ENCODE peak calls at places on chromosomes 1 and 21, in five cellular contexts. One of them, this sample, is unnamed.

GRCh38 chr1:24541711-24542346 is 14.1 kb upstream of the NCMAP start:
- DNase-seq in K562: no peak
- DNase-seq in HepG2: peak; percentile 25
- DNase-seq in A549: no peak
- DNase-seq in H1: peak; percentile 76
- DNase-seq in this sample: no peak

GRCh38 chr1:99465176-99465900 is 180.6 kb upstream of the PALMD start:
- DNase-seq in K562: no peak
- DNase-seq in HepG2: no peak
- DNase-seq in A549: no peak
- DNase-seq in H1: no peak
- DNase-seq in this sample: peak; percentile 90

GRCh38 chr21:28916150-28916893 is 76.4 kb downstream of the LTN1 start:
- DNase-seq in K562: no peak
- DNase-seq in HepG2: no peak
- DNase-seq in A549: no peak
- DNase-seq in H1: no peak
- DNase-seq in this sample: no peak

GRCh38 chr1:26733982-26734381 is 38.2 kb downstream of the ARID1A start:
- DNase-seq in K562: no peak
- DNase-seq in HepG2: no peak
- DNase-seq in A549: no peak
- DNase-seq in H1: no peak
- DNase-seq in this sample: peak; percentile 72

GRCh38 chr1:152182431-152182830 is 23.4 kb upstream of the RPTN start:
- DNase-seq in K562: no peak
- DNase-seq in HepG2: no peak
- DNase-seq in A549: no peak
- DNase-seq in H1: no peak
- DNase-seq in this sample: no peak

GRCh38 chr21:40901690-40902089 is 54.7 kb upstream of the DSCAM start:
- DNase-seq in K562: no peak
- DNase-seq in HepG2: no peak
- DNase-seq in A549: no peak
- DNase-seq in H1: no peak
- DNase-seq in this sample: no peak

GRCh38 chr1:119787776-119788175 is 19.1 kb upstream of the HMGCS2 start:
- DNase-seq in K562: no peak
- DNase-seq in HepG2: no peak
- DNase-seq in A549: no peak
- DNase-seq in H1: peak; percentile 3
- DNase-seq in this sample: peak; percentile 63

GRCh38 chr1:151811181-151811580 is 6.0 kb upstream of the LINGO4 start:
- DNase-seq in K562: no peak
- DNase-seq in HepG2: no peak
- DNase-seq in A549: no peak
- DNase-seq in H1: no peak
- DNase-seq in this sample: peak; percentile 2

GRCh38 chr1:230568008-230568407 is 74.3 kb upstream of the COG2 start:
- DNase-seq in K562: peak; percentile 19
- DNase-seq in HepG2: peak; percentile 24
- DNase-seq in A549: peak; percentile 14
- DNase-seq in H1: peak; percentile 46
- DNase-seq in this sample: peak; percentile 52

GRCh38 chr1:180916012-180916770 is 3.5 kb downstream of the KIAA1614 start:
- DNase-seq in K562: no peak
- DNase-seq in HepG2: no peak
- DNase-seq in A549: no peak
- DNase-seq in H1: no peak
- DNase-seq in this sample: no peak

GRCh38 chr1:226656601-226657277 is 82.3 kb downstream of the ITPKB start:
- DNase-seq in K562: no peak
- DNase-seq in HepG2: no peak
- DNase-seq in A549: no peak
- DNase-seq in H1: no peak
- DNase-seq in this sample: peak; percentile 92

GRCh38 chr1:226659136-226659535 is 79.9 kb downstream of the ITPKB start:
- DNase-seq in K562: no peak
- DNase-seq in HepG2: no peak
- DNase-seq in A549: no peak
- DNase-seq in H1: no peak
- DNase-seq in this sample: no peak

GRCh38 chr1:226658538-226659125 is 80.5 kb downstream of the ITPKB start:
- DNase-seq in K562: no peak
- DNase-seq in HepG2: no peak
- DNase-seq in A549: no peak
- DNase-seq in H1: no peak
- DNase-seq in this sample: no peak

GRCh38 chr1:226659641-226660040 is 79.4 kb downstream of the ITPKB start:
- DNase-seq in K562: no peak
- DNase-seq in HepG2: no peak
- DNase-seq in A549: no peak
- DNase-seq in H1: no peak
- DNase-seq in this sample: no peak

GRCh38 chr1:226657788-226658537 is 81.1 kb downstream of the ITPKB start:
- DNase-seq in K562: no peak
- DNase-seq in HepG2: no peak
- DNase-seq in A549: no peak
- DNase-seq in H1: no peak
- DNase-seq in this sample: no peak
- TF ChIP-seq RFX5 in K562: no peak
- TF ChIP-seq RFX5 in HepG2: no peak
- TF ChIP-seq RFX5 in A549: no peak
- TF ChIP-seq RFX5 in H1: no peak
- TF ChIP-seq RFX5 in this sample: no peak

GRCh38 chr1:87684786-87685185 is 356.1 kb downstream of the LMO4 start:
- DNase-seq in K562: no peak
- DNase-seq in HepG2: no peak
- DNase-seq in A549: no peak
- DNase-seq in H1: no peak
- DNase-seq in this sample: peak; percentile 72

GRCh38 chr1:87686671-87687070 is 358.0 kb downstream of the LMO4 start:
- DNase-seq in K562: no peak
- DNase-seq in HepG2: no peak
- DNase-seq in A549: no peak
- DNase-seq in H1: no peak
- DNase-seq in this sample: no peak

GRCh38 chr1:87684194-87684593 is 355.5 kb downstream of the LMO4 start:
- DNase-seq in K562: no peak
- DNase-seq in HepG2: no peak
- DNase-seq in A549: no peak
- DNase-seq in H1: peak; percentile 51
- DNase-seq in this sample: peak; percentile 57

GRCh38 chr1:87686137-87686490 is 357.4 kb downstream of the LMO4 start:
- DNase-seq in K562: no peak
- DNase-seq in HepG2: no peak
- DNase-seq in A549: no peak
- DNase-seq in H1: no peak
- DNase-seq in this sample: no peak

DNA sequence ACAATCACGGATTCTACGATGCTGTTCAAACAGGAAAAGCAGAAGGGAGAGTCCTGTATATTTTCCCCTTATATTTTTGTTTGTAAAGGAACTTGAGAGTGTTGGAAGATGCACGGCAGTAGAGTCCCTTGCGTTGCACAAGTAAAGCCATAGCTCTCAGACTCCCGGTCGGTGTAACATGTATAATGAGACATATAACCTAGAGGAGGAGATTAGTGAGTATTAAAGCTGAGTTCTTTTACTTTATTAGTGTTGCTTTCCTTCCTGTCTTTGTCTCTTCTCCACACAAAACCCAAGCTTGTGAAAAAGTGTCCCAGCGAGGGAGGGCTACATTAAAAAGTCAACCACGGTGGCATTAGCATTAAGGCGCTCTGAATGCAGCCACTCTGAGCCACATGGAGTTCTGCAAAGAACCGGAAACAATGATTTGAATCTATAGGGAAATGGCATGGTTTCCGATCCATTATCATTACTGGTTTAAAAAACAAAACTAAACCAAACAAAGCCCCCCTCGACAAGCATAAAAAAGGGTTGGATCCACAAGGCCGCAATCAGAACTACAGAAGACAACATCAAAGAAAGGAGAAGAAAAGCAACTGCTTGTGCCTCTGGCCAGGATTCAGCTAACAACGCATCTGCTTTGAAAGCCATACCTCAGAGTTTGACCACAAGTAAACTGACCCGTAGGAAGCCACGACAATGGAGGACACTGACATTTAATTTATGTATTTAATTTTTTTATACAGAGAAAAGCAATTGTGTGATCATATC is 356.9 kb downstream of the LMO4 start:
- DNase-seq in K562: no peak
- DNase-seq in HepG2: no peak
- DNase-seq in A549: no peak
- DNase-seq in H1: no peak
- DNase-seq in this sample: peak; percentile 40
- TF ChIP-seq RFX5 in K562: no peak
- TF ChIP-seq RFX5 in HepG2: no peak
- TF ChIP-seq RFX5 in A549: no peak
- TF ChIP-seq RFX5 in H1: no peak
- TF ChIP-seq RFX5 in this sample: no peak

DNA sequence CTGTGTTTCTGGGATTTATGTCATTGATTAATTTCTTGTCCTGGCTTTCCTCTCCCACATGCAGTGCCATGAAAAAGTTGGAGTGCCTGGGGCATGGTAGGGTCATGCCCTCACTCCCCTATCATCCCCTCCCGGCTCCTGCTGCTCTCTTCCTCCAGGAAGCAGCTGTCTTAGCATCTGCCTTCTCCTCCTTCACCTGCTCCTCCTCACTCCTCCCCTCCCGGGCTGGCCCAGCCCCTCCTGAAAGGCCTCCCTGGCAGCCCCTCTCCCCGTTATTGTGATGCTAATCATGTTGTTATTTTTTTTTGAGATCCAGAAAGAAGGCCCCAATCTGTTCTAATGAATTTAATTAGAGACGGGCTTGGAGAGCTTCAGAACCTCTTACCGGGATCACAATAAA is 36.3 kb upstream of the NFASC start:
- DNase-seq in K562: no peak
- DNase-seq in HepG2: no peak
- DNase-seq in A549: no peak
- DNase-seq in H1: no peak
- DNase-seq in this sample: no peak
- TF ChIP-seq RFX5 in K562: no peak
- TF ChIP-seq RFX5 in HepG2: no peak
- TF ChIP-seq RFX5 in A549: no peak
- TF ChIP-seq RFX5 in H1: no peak
- TF ChIP-seq RFX5 in this sample: no peak

GRCh38 chr1:31714442-31715096 is 10.8 kb upstream of the COL16A1 start:
- DNase-seq in K562: peak; percentile 58
- DNase-seq in HepG2: peak; percentile 39
- DNase-seq in A549: peak; percentile 55
- DNase-seq in H1: peak; percentile 82
- DNase-seq in this sample: peak; percentile 49

GRCh38 chr1:31717341-31717740 is 13.5 kb upstream of the COL16A1 start:
- DNase-seq in K562: peak; percentile 49
- DNase-seq in HepG2: no peak
- DNase-seq in A549: no peak
- DNase-seq in H1: no peak
- DNase-seq in this sample: peak; percentile 37

GRCh38 chr1:31715873-31716220 is 12.0 kb upstream of the COL16A1 start:
- DNase-seq in K562: no peak
- DNase-seq in HepG2: no peak
- DNase-seq in A549: no peak
- DNase-seq in H1: no peak
- DNase-seq in this sample: no peak

GRCh38 chr1:31712625-31713024 is 8.8 kb upstream of the COL16A1 start:
- DNase-seq in K562: no peak
- DNase-seq in HepG2: no peak
- DNase-seq in A549: no peak
- DNase-seq in H1: no peak
- DNase-seq in this sample: peak; percentile 86

DNA sequence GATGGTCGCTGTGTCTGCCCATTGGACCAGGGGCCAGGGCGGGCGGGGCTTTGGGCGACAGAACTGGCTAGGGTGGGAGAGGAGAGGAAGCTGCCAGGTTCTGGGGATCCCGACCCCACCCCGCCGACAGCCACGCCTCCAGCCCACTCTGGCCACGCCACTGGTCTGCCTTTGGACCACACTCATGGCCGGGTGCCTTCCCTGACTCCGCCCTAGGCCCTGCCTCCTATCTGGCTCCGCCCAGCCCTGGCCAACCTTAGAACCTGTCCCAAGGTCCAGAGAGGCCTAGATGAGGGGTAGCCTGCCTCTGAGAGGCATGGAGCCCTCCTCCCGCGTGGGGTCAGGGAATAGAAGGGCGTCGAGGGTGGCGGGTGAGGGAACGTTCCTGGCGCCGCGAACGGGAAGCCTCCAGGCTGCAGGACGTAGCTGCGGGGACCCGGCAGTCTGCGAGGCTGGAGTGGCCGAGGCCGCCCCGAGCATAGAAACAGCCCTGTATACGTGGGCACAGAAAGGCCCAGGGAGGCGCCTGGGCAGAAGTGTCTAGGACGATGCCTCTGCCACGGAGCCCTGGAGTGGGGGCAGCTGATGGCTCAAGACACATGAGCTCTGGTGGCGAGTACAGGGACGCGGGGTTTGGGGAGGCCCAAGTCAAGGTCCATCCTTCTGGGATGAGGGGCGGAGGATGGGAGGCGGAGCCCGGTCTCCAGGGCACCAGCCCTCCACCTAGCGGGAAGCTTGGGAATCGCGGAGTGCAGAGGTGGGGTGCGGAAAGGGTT is 11.5 kb upstream of the COL16A1 start:
- DNase-seq in K562: peak; percentile 91
- DNase-seq in HepG2: peak; percentile 86
- DNase-seq in A549: peak; percentile 87
- DNase-seq in H1: peak; percentile 95
- DNase-seq in this sample: peak; percentile 81
- TF ChIP-seq RFX5 in K562: no peak
- TF ChIP-seq RFX5 in HepG2: no peak
- TF ChIP-seq RFX5 in A549: no peak
- TF ChIP-seq RFX5 in H1: no peak
- TF ChIP-seq RFX5 in this sample: no peak

GRCh38 chr1:16146888-16147614 is 8.8 kb downstream of the EPHA2 start:
- DNase-seq in K562: peak; percentile 72
- DNase-seq in HepG2: peak; percentile 59
- DNase-seq in A549: no peak
- DNase-seq in H1: no peak
- DNase-seq in this sample: peak; percentile 65
- TF ChIP-seq RFX5 in K562: no peak
- TF ChIP-seq RFX5 in HepG2: no peak
- TF ChIP-seq RFX5 in A549: no peak
- TF ChIP-seq RFX5 in H1: no peak
- TF ChIP-seq RFX5 in this sample: no peak

This sample was measured in IMR-90.